ENCODE peak calls at places on chromosomes 5 and 9, in eight cellular contexts. X is aorta; M is B cell; I is gastrocnemius medialis; R is NCI-H1417 treated with DMSO at 0.1 percent for 48 hours; T is putamen; P is CD4-positive, alpha-beta memory T cell; W is HTR-8/SVneo. H is an unnamed sample.

GRCh38 chr9:70694758-70695157 is 280.3 kb upstream of the KLF9 start:
- DNase-seq in X (no peak), M (no peak), I (no peak), R (no peak), T (no peak), P (no peak), W (no peak), H (no peak)

GRCh38 chr5:180126716-180127681 is 55.4 kb upstream of the RNF130 start:
- DNase-seq in X (peak; percentile 78), M (no peak), I (no peak), R (no peak), T (no peak), P (peak; percentile 19), W (peak; percentile 70), H (no peak)

GRCh38 chr5:87390075-87390474 is 22.7 kb downstream of the CCNH start:
- DNase-seq in X (no peak), M (no peak), I (no peak), R (no peak), T (no peak), P (no peak), W (no peak), H (no peak)

GRCh38 chr5:58452566-58453258 is 7.2 kb downstream of the PLK2 start:
- DNase-seq in X (no peak), M (no peak), I (no peak), R (no peak), T (no peak), P (no peak), W (no peak), H (peak; percentile 6)

GRCh38 chr9:108444400-108445358 is 411.1 kb downstream of the ACTL7B start:
- DNase-seq in X (peak; percentile 68), M (no peak), I (no peak), R (peak; percentile 98), T (no peak), P (no peak), W (peak; percentile 64), H (peak; percentile 62)

GRCh38 chr9:117744856-117745389 is 40.7 kb downstream of the TLR4 start:
- DNase-seq in X (no peak), M (no peak), I (no peak), R (no peak), T (peak; percentile 60), P (no peak), W (no peak), H (no peak)

GRCh38 chr9:73327149-73327548 is 175.5 kb downstream of the ANXA1 start:
- DNase-seq in X (no peak), M (no peak), I (no peak), R (no peak), T (no peak), P (no peak), W (no peak), H (no peak)

GRCh38 chr5:112957970-112958773 is 18.4 kb upstream of the DCP2 start:
- DNase-seq in X (peak; percentile 86), M (no peak), I (peak; percentile 86), R (no peak), T (no peak), P (no peak), W (peak; percentile 76), H (peak; percentile 78)

GRCh38 chr9:18566125-18566524 is 92.2 kb downstream of the ADAMTSL1 start:
- DNase-seq in X (no peak), M (no peak), I (no peak), R (no peak), T (no peak), P (no peak), W (peak; percentile 25), H (peak; percentile 21)

H was measured in RCC 7860.